ENCODE peak calls at places on chromosomes 13 and 19, in five cellular contexts. N, G, W, X and L are unnamed samples.

GRCh38 chr19:9709305-9709704 is 34.4 kb upstream of the ZNF562 start:
- DNase-seq in N (no peak), G (no peak), W (no peak), X (no peak), L (no peak)

GRCh38 chr19:32930567-32930966 is 41.2 kb downstream of the CEP89 start:
- DNase-seq in N (no peak), G (no peak), W (no peak), X (no peak), L (no peak)

GRCh38 chr13:113579686-113580085 is 4.9 kb upstream of the TFDP1 start:
- DNase-seq in N (no peak), G (no peak), W (no peak), X (no peak), L (no peak)

GRCh38 chr19:44741841-44742352 is 6.6 kb upstream of the BCL3 start:
- DNase-seq in N (peak; percentile 100), G (peak; percentile 57), W (peak; percentile 100), X (peak; percentile 99), L (peak; percentile 97)

GRCh38 chr13:106899444-106899843 is 331.5 kb upstream of the ARGLU1 start:
- DNase-seq in N (no peak), G (no peak), W (no peak), X (no peak), L (no peak)

GRCh38 chr13:113813070-113813748 is 50.7 kb downstream of the GAS6 start:
- DNase-seq in N (no peak), G (no peak), W (no peak), X (no peak), L (no peak)

GRCh38 chr13:20398459-20398858 is 127.2 kb downstream of the CRYL1 start:
- DNase-seq in N (no peak), G (no peak), W (no peak), X (no peak), L (peak; percentile 22)

GRCh38 chr19:41927810-41928192 is 448 bp downstream of the ERFL start:
- DNase-seq in N (no peak), G (no peak), W (no peak), X (no peak), L (no peak)

GRCh38 chr19:8468761-8469458 is 24.1 kb downstream of the HNRNPM start:
- DNase-seq in N (no peak), G (no peak), W (peak; percentile 38), X (no peak), L (no peak)

GRCh38 chr19:44430956-44431355 is 17.3 kb downstream of the ZNF229 start:
- DNase-seq in N (no peak), G (no peak), W (no peak), X (no peak), L (no peak)

GRCh38 chr13:102675115-102675514 is 19.7 kb downstream of the METTL21C start:
- DNase-seq in N (no peak), G (no peak), W (no peak), X (no peak), L (no peak)